ENCODE peak calls at places on chromosomes 11 and 22, in seven cellular contexts. U, T, N, D, J, X and K are unnamed samples.

GRCh38 chr11:8765294-8765693 is 82.7 kb downstream of the RPL27A start:
- DNase-seq in D (no peak), U (no peak), T (peak), J (no peak), N (no peak), X (no peak), K (no peak)

GRCh38 chr11:60831501-60832079 is 10.3 kb upstream of the CCDC86 start:
- DNase-seq in N (no peak), D (no peak), J (no peak), X (no peak), T (peak), U (no peak), K (no peak)

GRCh38 chr11:117618956-117619355 is 178.1 kb downstream of the DSCAML1 start:
- DNase-seq in U (no peak), X (no peak), T (no peak), N (no peak), J (no peak), D (no peak), K (no peak)

GRCh38 chr22:41240377-41241132 is at the start of gene CHADL:
- DNase-seq in T (no peak), N (peak), D (no peak), X (no peak), U (no peak), J (no peak), K (no peak)

GRCh38 chr11:88484873-88485621 is 147.5 kb upstream of the CTSC start:
- DNase-seq in J (no peak), D (no peak), U (peak), N (peak), X (no peak), T (peak), K (no peak)

GRCh38 chr11:86588566-86589090 is 83.8 kb downstream of the ME3 start:
- DNase-seq in J (no peak), T (no peak), X (no peak), N (peak), U (no peak), D (no peak), K (peak)

GRCh38 chr22:23057331-23057730 is 13.0 kb upstream of the GNAZ start:
- DNase-seq in X (no peak), T (no peak), D (no peak), J (no peak), U (no peak), N (no peak), K (no peak)

GRCh38 chr11:94781822-94782221 is 13.7 kb downstream of the AMOTL1 start:
- DNase-seq in U (no peak), T (peak), J (no peak), N (no peak), D (no peak), X (no peak), K (no peak)

GRCh38 chr11:94183886-94184264 is 55.2 kb downstream of the PANX1 start:
- DNase-seq in X (peak), N (peak), T (peak), J (no peak), U (peak), D (peak), K (peak)

GRCh38 chr11:104165014-104165413 is 1.1 kb upstream of the PDGFD start:
- DNase-seq in D (no peak), T (no peak), X (no peak), J (no peak), U (no peak), N (no peak), K (no peak)

GRCh38 chr11:2358754-2359444 is 18.2 kb upstream of the CD81 start:
- DNase-seq in X (no peak), U (no peak), D (no peak), J (no peak), N (no peak), T (no peak), K (no peak)

GRCh38 chr22:32579533-32580220 is 105.1 kb downstream of the FBXO7 start:
- DNase-seq in U (no peak), D (no peak), J (no peak), X (peak), T (peak), N (no peak), K (no peak)

GRCh38 chr11:123473941-123474668 is 44.0 kb downstream of the GRAMD1B start:
- DNase-seq in U (no peak), N (no peak), D (no peak), T (peak), J (no peak), X (no peak), K (no peak)

GRCh38 chr11:101612481-101612880 is 28.7 kb upstream of the TRPC6 start:
- DNase-seq in N (no peak), D (no peak), J (no peak), T (no peak), X (no peak), U (no peak), K (no peak)

GRCh38 chr11:33387586-33387985 is 130.4 kb downstream of the HIPK3 start:
- DNase-seq in D (no peak), U (no peak), X (no peak), T (peak), N (no peak), J (no peak), K (no peak)

GRCh38 chr11:82701847-82702520 is 31.7 kb downstream of the FAM181B start:
- DNase-seq in J (no peak), N (peak), D (no peak), T (peak), X (no peak), U (peak), K (no peak)

GRCh38 chr11:71342116-71342515 is 89.7 kb upstream of the SHANK2 start:
- DNase-seq in U (no peak), N (no peak), T (peak), X (no peak), J (no peak), D (no peak), K (no peak)

GRCh38 chr11:77542296-77542695 is 47.5 kb upstream of the AQP11 start:
- DNase-seq in T (peak), N (no peak), J (no peak), U (no peak), X (no peak), D (no peak), K (no peak)

GRCh38 chr22:48380016-48380665 is 1447.5 kb downstream of the BRD1 start:
- DNase-seq in J (no peak), D (no peak), U (no peak), N (no peak), X (no peak), T (no peak), K (no peak)